ENCODE peak calls at places on chromosomes 3 and 15, in eight cellular contexts. O, R, Z, M, W, B, G and N are unnamed samples.

GRCh38 chr3:136632625-136633081 is 119.5 kb downstream of the STAG1 start:
- DNase-seq in G (no peak), B (no peak), O (peak; percentile 17), W (peak; percentile 92), Z (no peak), M (no peak), R (no peak), N (peak; percentile 21)

GRCh38 chr15:52780172-52780980 is 9.8 kb downstream of the ONECUT1 start:
- DNase-seq in R (peak; percentile 53), W (peak; percentile 76), M (peak; percentile 53), Z (peak; percentile 64), B (peak; percentile 62), G (no peak), O (peak; percentile 66), N (peak; percentile 63)

GRCh38 chr15:83061680-83062079 is 5.4 kb downstream of the BTBD1 start:
- DNase-seq in W (no peak), B (peak; percentile 21), G (no peak), R (no peak), O (no peak), M (no peak), Z (no peak), N (no peak)

GRCh38 chr3:126886217-126886616 is 96.7 kb upstream of the PLXNA1 start:
- DNase-seq in R (no peak), W (no peak), G (no peak), B (peak; percentile 25), O (peak; percentile 55), M (no peak), Z (no peak), N (peak; percentile 22)

GRCh38 chr3:71101014-71101413 is 482.5 kb downstream of the FOXP1 start:
- DNase-seq in Z (peak; percentile 47), W (peak; percentile 93), B (no peak), R (peak; percentile 5), M (no peak), O (peak; percentile 45), G (no peak), N (peak; percentile 85)

GRCh38 chr15:85858586-85859375 is 64.1 kb upstream of the KLHL25 start:
- DNase-seq in B (peak; percentile 72), W (peak; percentile 80), R (peak; percentile 57), M (peak; percentile 29), G (peak; percentile 18), O (peak; percentile 69), Z (peak; percentile 93), N (peak; percentile 56)

GRCh38 chr3:78143000-78143399 is 1103.1 kb downstream of the ROBO2 start:
- DNase-seq in B (peak; percentile 6), R (no peak), Z (no peak), G (no peak), W (peak; percentile 80), O (peak; percentile 21), M (no peak), N (no peak)

GRCh38 chr3:97979610-97980009 is 7.4 kb upstream of the RIOX2 start:
- DNase-seq in G (no peak), Z (no peak), B (no peak), R (no peak), M (no peak), W (no peak), O (no peak), N (no peak)

GRCh38 chr3:173892547-173892946 is 495.0 kb downstream of the NLGN1 start:
- DNase-seq in M (no peak), O (no peak), R (no peak), G (no peak), Z (no peak), W (peak; percentile 78), B (no peak), N (no peak)

GRCh38 chr15:51759557-51760070 is 8.2 kb downstream of the TMOD2 start:
- DNase-seq in O (peak; percentile 97), G (peak; percentile 60), M (no peak), R (no peak), Z (no peak), B (peak; percentile 97), W (no peak), N (peak; percentile 97)

GRCh38 chr3:120174811-120175210 is 80.6 kb upstream of the GSK3B start:
- DNase-seq in O (no peak), B (no peak), Z (no peak), W (no peak), M (no peak), R (no peak), G (no peak), N (no peak)

GRCh38 chr3:194806991-194807685 is 121.5 kb downstream of the FAM43A start:
- DNase-seq in W (no peak), Z (no peak), M (no peak), O (peak; percentile 52), R (no peak), G (no peak), B (peak; percentile 55), N (peak; percentile 88)

GRCh38 chr3:15797600-15798303 is at the start of gene ANKRD28:
- DNase-seq in G (no peak), O (peak; percentile 96), W (peak; percentile 98), Z (peak; percentile 45), M (peak; percentile 44), R (peak; percentile 21), B (peak; percentile 97), N (peak; percentile 98)

GRCh38 chr15:70299931-70300858 is 202.5 kb upstream of the TLE3 start:
- DNase-seq in G (no peak), O (no peak), B (no peak), Z (no peak), R (no peak), W (no peak), M (no peak), N (no peak)

GRCh38 chr3:161859870-161860450 is 363.4 kb downstream of the OTOL1 start:
- DNase-seq in M (no peak), R (no peak), B (no peak), W (peak; percentile 12), O (no peak), G (no peak), Z (no peak), N (no peak)

GRCh38 chr3:70871909-70872656 is 559.6 kb upstream of the MDFIC2 start:
- DNase-seq in O (peak; percentile 98), G (no peak), R (no peak), M (no peak), Z (no peak), B (peak; percentile 96), W (peak; percentile 35), N (peak; percentile 98)

GRCh38 chr3:61562810-61563613 is 1.6 kb downstream of the PTPRG start:
- DNase-seq in G (peak; percentile 41), R (no peak), O (peak; percentile 41), M (no peak), Z (peak; percentile 7), W (no peak), B (peak; percentile 55), N (no peak)

GRCh38 chr3:161508852-161509477 is 12.4 kb downstream of the OTOL1 start:
- DNase-seq in G (no peak), M (no peak), O (peak; percentile 12), B (peak; percentile 2), W (peak; percentile 62), Z (peak; percentile 4), R (no peak), N (peak; percentile 28)

GRCh38 chr3:112089956-112090898 is 4.0 kb downstream of the C3orf52 start:
- DNase-seq in B (no peak), O (no peak), M (no peak), Z (no peak), R (no peak), W (no peak), G (no peak), N (no peak)

GRCh38 chr3:1531981-1532380 is 439.2 kb downstream of the CNTN6 start:
- DNase-seq in R (no peak), Z (no peak), O (no peak), G (no peak), M (no peak), W (no peak), B (no peak), N (no peak)
- H3K4me3 ChIP-seq in R (no peak overlapping the region), Z (no peak overlapping the region), O (no peak overlapping the region), G (no peak overlapping the region), M (no peak overlapping the region), W (no peak overlapping the region), B (no peak overlapping the region), N (no peak overlapping the region)

DNA sequence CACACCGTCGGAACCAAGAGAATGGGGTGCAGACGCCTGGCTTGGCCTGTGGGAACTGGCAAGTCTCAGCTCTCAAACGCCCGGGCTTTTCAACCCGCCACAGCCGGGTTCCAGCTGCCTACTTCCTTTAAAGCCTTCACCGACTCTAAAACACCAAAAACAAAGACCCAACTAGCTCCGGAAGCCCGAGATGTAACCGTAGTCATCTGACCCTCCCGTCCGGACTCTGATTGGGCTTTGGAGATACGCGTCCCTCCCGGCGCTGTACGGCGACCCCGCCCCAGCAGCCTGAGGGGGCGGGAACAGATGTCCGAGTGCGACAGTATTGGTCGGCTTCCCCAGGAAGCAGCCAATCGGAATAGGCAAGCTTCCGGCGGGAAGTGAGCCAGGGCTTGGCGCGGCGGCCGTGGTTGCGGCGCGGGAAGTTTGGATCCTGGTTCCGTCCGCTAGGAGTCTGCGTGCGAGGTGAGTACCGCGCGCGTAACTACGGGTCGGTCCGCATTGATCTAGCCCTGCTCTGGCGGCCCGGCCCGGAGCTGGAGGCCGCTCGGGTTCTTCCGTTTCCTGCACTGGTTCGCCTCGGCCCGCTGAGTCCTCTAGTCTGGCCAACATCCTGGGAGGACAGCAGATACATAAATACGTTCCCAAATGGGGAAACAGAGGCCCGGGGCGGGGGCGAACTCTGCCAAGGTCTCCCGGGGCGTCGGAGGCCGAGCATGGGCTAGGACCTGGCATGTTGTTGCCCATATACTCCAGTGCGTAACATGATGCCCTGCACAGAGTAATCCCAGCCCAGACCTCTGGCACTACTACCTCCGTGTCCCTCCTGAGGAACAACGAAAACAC is at the start of gene BLM:
- DNase-seq in O (peak; percentile 98), R (peak; percentile 95), G (peak; percentile 94), B (peak; percentile 98), W (peak; percentile 96), M (peak; percentile 97), Z (peak; percentile 100), N (peak; percentile 96)
- TF ChIP-seq CTCF in O (peak; percentile 12), R (no peak), G (peak; percentile 73), B (peak; percentile 43), W (no peak), M (peak; percentile 30), Z (no peak), N (peak; percentile 16)

GRCh38 chr15:93071469-93071891 is 17.5 kb downstream of the RGMA start:
- DNase-seq in B (peak; percentile 62), R (no peak), G (peak; percentile 43), O (peak; percentile 41), Z (no peak), W (no peak), M (no peak), N (peak; percentile 36)
- H3K4me3 ChIP-seq in B (peak overlapping the region; percentile 54), R (peak overlapping the region; percentile 79), G (peak overlapping the region; percentile 77), O (peak overlapping the region; percentile 71), Z (peak overlapping the region; percentile 54), W (peak overlapping the region; percentile 78), M (peak overlapping the region; percentile 29), N (peak overlapping the region; percentile 64)

GRCh38 chr3:99502871-99503270 is 135.5 kb upstream of the COL8A1 start:
- DNase-seq in G (no peak), R (no peak), M (no peak), O (peak; percentile 43), B (peak; percentile 40), Z (no peak), W (peak; percentile 13), N (peak; percentile 9)

GRCh38 chr3:99500485-99500884 is 137.9 kb upstream of the COL8A1 start:
- DNase-seq in R (no peak), O (no peak), M (no peak), Z (no peak), B (no peak), W (no peak), G (no peak), N (no peak)

GRCh38 chr3:99498544-99499234 is 139.7 kb upstream of the COL8A1 start:
- DNase-seq in M (no peak), Z (no peak), O (peak; percentile 35), G (no peak), W (no peak), R (no peak), B (peak; percentile 41), N (no peak)

GRCh38 chr3:99503350-99503749 is 135.0 kb upstream of the COL8A1 start:
- DNase-seq in Z (no peak), M (no peak), G (peak; percentile 35), O (peak; percentile 50), B (peak; percentile 52), R (no peak), W (no peak), N (peak; percentile 55)

GRCh38 chr3:99499235-99499798 is 139.1 kb upstream of the COL8A1 start:
- DNase-seq in B (peak; percentile 78), Z (peak; percentile 11), G (peak; percentile 35), R (peak; percentile 46), W (peak; percentile 77), O (peak; percentile 79), M (no peak), N (peak; percentile 74)
- TF ChIP-seq CTCF in B (peak; percentile 88), Z (peak; percentile 64), G (peak; percentile 38), R (peak; percentile 86), W (peak; percentile 94), O (peak; percentile 94), M (no peak), N (peak; percentile 96)